ENCODE peak calls at places on chromosomes 1 and 21, in eight cellular contexts. O is fibroblast of lung, Z is mesendoderm, C is K562, E is GM23248, U is keratinocyte, T is GM23338, Q is hepatocyte. V is an unnamed sample.

GRCh38 chr1:107810552-107810951 is 154.4 kb downstream of the VAV3 start:
- DNase-seq in O (no peak), Z (no peak), C (no peak), E (no peak), U (no peak), T (no peak), Q (no peak), V (no peak)

GRCh38 chr1:182806015-182806678 is 16.6 kb downstream of the NPL start:
- DNase-seq in O (no peak), Z (peak), C (peak), E (no peak), U (no peak), T (peak), Q (peak), V (no peak)

GRCh38 chr1:157203166-157203565 is 65.0 kb upstream of the ETV3 start:
- DNase-seq in O (no peak), Z (no peak), C (no peak), E (no peak), U (no peak), T (no peak), Q (no peak), V (no peak)

GRCh38 chr1:65949933-65950332 is 157.2 kb downstream of the PDE4B start:
- DNase-seq in O (no peak), Z (no peak), C (no peak), E (no peak), U (no peak), T (no peak), Q (no peak), V (no peak)

GRCh38 chr1:35646043-35646442 is 4.7 kb upstream of the PSMB2 start:
- DNase-seq in O (no peak), Z (peak), C (no peak), E (peak), U (no peak), T (peak), Q (no peak), V (no peak)

GRCh38 chr21:30194701-30195299 is 21.1 kb downstream of the CLDN8 start:
- DNase-seq in O (peak), Z (peak), C (peak), E (peak), U (peak), T (peak), Q (peak), V (no peak)

GRCh38 chr1:212718499-212718898 is 18.9 kb upstream of the BATF3 start:
- DNase-seq in O (peak), Z (peak), C (no peak), E (peak), U (no peak), T (peak), Q (no peak), V (no peak)

GRCh38 chr1:17239420-17239819 is 9.5 kb upstream of the PADI3 start:
- DNase-seq in O (peak), Z (peak), C (peak), E (peak), U (no peak), T (peak), Q (peak), V (peak)

GRCh38 chr1:236515443-236515958 is 8.3 kb upstream of the LGALS8 start:
- DNase-seq in O (no peak), Z (no peak), C (no peak), E (no peak), U (no peak), T (no peak), Q (no peak), V (no peak)

GRCh38 chr1:158771950-158772866 is at the start of gene OR6N1:
- DNase-seq in O (no peak), Z (no peak), C (no peak), E (no peak), U (no peak), T (no peak), Q (no peak), V (no peak)

GRCh38 chr21:38170283-38170682 is 86.5 kb upstream of the KCNJ15 start:
- DNase-seq in O (peak), Z (peak), C (no peak), E (peak), U (no peak), T (peak), Q (peak), V (no peak)

GRCh38 chr1:26913754-26914619 is at the start of gene NR0B2:
- DNase-seq in O (no peak), Z (no peak), C (peak), E (no peak), U (no peak), T (no peak), Q (peak), V (no peak)

GRCh38 chr1:219088778-219089557 is 84.7 kb upstream of the LYPLAL1 start:
- DNase-seq in O (peak), Z (peak), C (peak), E (peak), U (peak), T (no peak), Q (peak), V (peak)

GRCh38 chr1:226029568-226030225 is 30.6 kb upstream of the SDE2 start:
- DNase-seq in O (no peak), Z (no peak), C (no peak), E (no peak), U (no peak), T (no peak), Q (no peak), V (no peak)

GRCh38 chr1:86137458-86137857 is 19.1 kb downstream of the COL24A1 start:
- DNase-seq in O (peak), Z (no peak), C (no peak), E (peak), U (no peak), T (no peak), Q (no peak), V (peak)

GRCh38 chr1:23594927-23595353 is 35.6 kb upstream of the ID3 start:
- DNase-seq in O (no peak), Z (no peak), C (no peak), E (no peak), U (no peak), T (no peak), Q (no peak), V (no peak)

GRCh38 chr1:208256091-208256490 is 11.9 kb upstream of the PLXNA2 start:
- DNase-seq in O (no peak), Z (no peak), C (no peak), E (no peak), U (no peak), T (no peak), Q (no peak), V (no peak)

GRCh38 chr1:241105118-241105517 is 251.9 kb downstream of the RGS7 start:
- DNase-seq in O (no peak), Z (no peak), C (no peak), E (no peak), U (no peak), T (no peak), Q (no peak), V (no peak)

GRCh38 chr1:168396940-168397680 is 116.4 kb downstream of the TBX19 start:
- DNase-seq in O (no peak), Z (no peak), C (no peak), E (no peak), U (no peak), T (no peak), Q (no peak), V (no peak)

GRCh38 chr1:157968503-157968902 is 24.9 kb upstream of the KIRREL1 start:
- DNase-seq in O (peak), Z (no peak), C (no peak), E (peak), U (peak), T (no peak), Q (no peak), V (peak)

GRCh38 chr1:162380061-162380846 is 1.3 kb upstream of the C1orf226 start:
- DNase-seq in O (no peak), Z (no peak), C (peak), E (no peak), U (no peak), T (no peak), Q (no peak), V (no peak)

GRCh38 chr1:81706650-81707435 is 93.9 kb upstream of the ADGRL2 start:
- DNase-seq in O (peak), Z (no peak), C (no peak), E (peak), U (no peak), T (no peak), Q (no peak), V (peak)

GRCh38 chr1:208601569-208601968 is 357.4 kb upstream of the PLXNA2 start:
- DNase-seq in O (peak), Z (no peak), C (no peak), E (no peak), U (no peak), T (no peak), Q (no peak), V (peak)

GRCh38 chr1:7432102-7432895 is 338.8 kb upstream of the VAMP3 start:
- DNase-seq in O (no peak), Z (no peak), C (no peak), E (no peak), U (no peak), T (no peak), Q (no peak), V (no peak)

GRCh38 chr1:222263791-222264190 is 284.1 kb downstream of the HHIPL2 start:
- DNase-seq in O (no peak), Z (no peak), C (no peak), E (no peak), U (no peak), T (no peak), Q (no peak), V (no peak)

GRCh38 chr1:182410620-182411273 is 10.3 kb upstream of the TEDDM1 start:
- DNase-seq in O (no peak), Z (no peak), C (no peak), E (no peak), U (no peak), T (no peak), Q (no peak), V (no peak)

GRCh38 chr1:13687361-13687760 is 12.6 kb upstream of the PRDM2 start:
- DNase-seq in O (no peak), Z (no peak), C (no peak), E (no peak), U (no peak), T (no peak), Q (no peak), V (no peak)
- H3K4me3 ChIP-seq in O (no peak), Z (no peak), C (no peak), E (no peak), U (no peak), T (no peak), Q (no peak), V (no peak)

GRCh38 chr1:20496241-20496661 is 10.2 kb upstream of the CAMK2N1 start:
- DNase-seq in O (no peak), Z (peak), C (no peak), E (peak), U (peak), T (no peak), Q (no peak), V (peak)
- H3K4me2 ChIP-seq in O (no peak), Z (no peak), C (no peak), E (peak), U (peak), T (no peak), Q (no peak), V (peak)

GRCh38 chr21:26717146-26717739 is 128.0 kb downstream of the ADAMTS1 start:
- DNase-seq in O (peak), Z (no peak), C (peak), E (peak), U (no peak), T (peak), Q (no peak), V (no peak)

GRCh38 chr21:26715116-26715515 is 130.1 kb downstream of the ADAMTS1 start:
- DNase-seq in O (no peak), Z (peak), C (no peak), E (no peak), U (no peak), T (no peak), Q (no peak), V (no peak)

GRCh38 chr21:26710155-26710554 is 135.1 kb downstream of the ADAMTS1 start:
- DNase-seq in O (no peak), Z (no peak), C (no peak), E (no peak), U (no peak), T (peak), Q (no peak), V (no peak)

GRCh38 chr21:26719750-26720149 is 125.5 kb downstream of the ADAMTS1 start:
- DNase-seq in O (no peak), Z (no peak), C (no peak), E (no peak), U (no peak), T (no peak), Q (no peak), V (no peak)

GRCh38 chr21:26715878-26716506 is 129.2 kb downstream of the ADAMTS1 start:
- DNase-seq in O (peak), Z (peak), C (peak), E (peak), U (no peak), T (peak), Q (peak), V (peak)
- H3K4me3 ChIP-seq in O (no peak), Z (no peak), C (no peak), E (no peak), U (peak), T (no peak), Q (no peak), V (no peak)

DNA sequence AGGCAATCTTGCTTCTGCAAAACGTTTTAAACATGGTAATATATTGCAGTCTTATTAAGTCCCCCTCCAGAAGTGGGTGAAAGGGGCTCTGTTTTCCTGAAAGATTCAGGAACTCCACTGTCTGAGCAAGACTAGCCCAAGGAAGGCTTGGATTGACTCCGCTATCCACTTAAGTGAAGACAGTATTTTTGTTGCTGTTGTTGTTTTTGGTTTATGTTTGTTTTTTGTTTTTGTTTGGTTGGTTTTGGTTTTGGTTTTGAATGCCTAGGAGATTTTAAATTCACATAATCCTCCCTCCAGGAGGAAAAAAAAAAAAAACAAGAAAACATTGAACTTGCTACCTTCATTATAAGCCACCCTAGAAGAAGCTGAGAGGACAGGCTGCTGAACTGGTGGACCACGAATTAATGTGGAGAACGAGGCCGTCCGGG is 29.1 kb upstream of the NFIA start:
- DNase-seq in O (no peak), Z (no peak), C (no peak), E (no peak), U (no peak), T (no peak), Q (no peak), V (no peak)
- H3K4me2 ChIP-seq in O (peak), Z (peak), C (peak), E (peak), U (peak), T (peak), Q (peak), V (peak)